ENCODE peak calls at places on chromosome 7, in ten cellular contexts. P is astrocyte of the spinal cord, A is GM13976, W is heart left ventricle, X is H9, I is cardiac muscle cell, M is natural killer cell, Q is lower leg skin, O is neural progenitor cell, S is nephron progenitor cell. K is an unnamed sample.

GRCh38 chr7:94509264-94509878 is at the start of gene CASD1:
- DNase-seq in P (peak), A (peak), W (peak), X (peak), I (no peak), M (no peak), Q (peak), O (no peak), S (no peak), K (peak)

GRCh38 chr7:100890640-100891521 is 1.4 kb upstream of the UFSP1 start:
- DNase-seq in P (no peak), A (no peak), W (no peak), X (peak), I (peak), M (no peak), Q (peak), O (peak), S (peak), K (peak)

GRCh38 chr7:15560968-15561367 is 847 bp downstream of the AGMO start:
- DNase-seq in P (no peak), A (no peak), W (no peak), X (no peak), I (no peak), M (no peak), Q (no peak), O (no peak), S (no peak), K (no peak)

GRCh38 chr7:54662701-54663100 is 96.3 kb downstream of the SEC61G start:
- DNase-seq in P (no peak), A (no peak), W (no peak), X (no peak), I (no peak), M (no peak), Q (no peak), O (no peak), S (no peak), K (no peak)

GRCh38 chr7:156158213-156158612 is 345.9 kb upstream of the SHH start:
- DNase-seq in P (no peak), A (no peak), W (no peak), X (no peak), I (no peak), M (no peak), Q (peak), O (no peak), S (no peak), K (no peak)

GRCh38 chr7:155467846-155468821 is 10.2 kb downstream of the EN2 start:
- DNase-seq in P (no peak), A (no peak), W (no peak), X (peak), I (no peak), M (no peak), Q (peak), O (peak), S (peak), K (peak)

GRCh38 chr7:148944935-148945934 is 61.1 kb upstream of the EZH2 start:
- DNase-seq in P (peak), A (no peak), W (no peak), X (no peak), I (peak), M (no peak), Q (no peak), O (no peak), S (no peak), K (no peak)

GRCh38 chr7:46558482-46559193 is 637.6 kb upstream of the IGFBP3 start:
- DNase-seq in P (no peak), A (no peak), W (no peak), X (no peak), I (peak), M (no peak), Q (peak), O (no peak), S (no peak), K (no peak)

GRCh38 chr7:8700076-8700624 is 266.7 kb downstream of the NXPH1 start:
- DNase-seq in P (no peak), A (no peak), W (no peak), X (no peak), I (no peak), M (no peak), Q (no peak), O (no peak), S (no peak), K (no peak)

GRCh38 chr7:155449880-155450557 is 7.9 kb upstream of the EN2 start:
- DNase-seq in P (no peak), A (no peak), W (no peak), X (no peak), I (no peak), M (no peak), Q (no peak), O (no peak), S (no peak), K (no peak)

GRCh38 chr7:152597514-152597913 is 78.4 kb downstream of the XRCC2 start:
- DNase-seq in P (no peak), A (no peak), W (no peak), X (no peak), I (no peak), M (no peak), Q (peak), O (no peak), S (no peak), K (no peak)

GRCh38 chr7:106772655-106773108 is 92.4 kb upstream of the PIK3CG start:
- DNase-seq in P (peak), A (no peak), W (no peak), X (no peak), I (peak), M (no peak), Q (no peak), O (no peak), S (no peak), K (no peak)

GRCh38 chr7:94344826-94345225 is 49.9 kb upstream of the COL1A2 start:
- DNase-seq in P (peak), A (no peak), W (no peak), X (no peak), I (peak), M (no peak), Q (no peak), O (no peak), S (no peak), K (no peak)

GRCh38 chr7:83925860-83926259 is 268.7 kb downstream of the SEMA3A start:
- DNase-seq in P (no peak), A (no peak), W (no peak), X (no peak), I (no peak), M (no peak), Q (no peak), O (no peak), S (no peak), K (no peak)

GRCh38 chr7:35731349-35731748 is 36.4 kb upstream of the HERPUD2 start:
- DNase-seq in P (no peak), A (no peak), W (no peak), X (no peak), I (no peak), M (no peak), Q (no peak), O (no peak), S (no peak), K (no peak)

GRCh38 chr7:83301416-83301815 is 138.7 kb upstream of the PCLO start:
- DNase-seq in P (peak), A (no peak), W (no peak), X (no peak), I (peak), M (no peak), Q (no peak), O (no peak), S (no peak), K (no peak)

DNA sequence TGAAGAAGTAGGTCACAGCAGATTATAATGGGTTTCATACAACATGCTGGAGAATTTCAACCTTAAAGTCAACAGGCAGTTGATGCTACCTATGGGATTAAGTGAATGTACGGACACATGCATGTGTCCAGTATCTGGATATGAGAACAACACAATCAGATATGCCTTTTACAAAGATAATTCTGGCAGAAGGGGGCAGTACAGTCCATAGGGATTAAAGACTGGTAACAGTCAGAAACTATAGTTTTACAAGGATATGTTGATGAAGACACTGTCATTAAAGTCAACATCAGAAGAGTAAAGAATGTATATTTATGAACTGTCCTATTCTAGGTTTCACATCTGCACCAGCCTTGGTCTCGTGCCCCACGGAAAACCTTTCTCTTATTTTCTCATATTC is 41.5 kb downstream of the ANKMY2 start:
- DNase-seq in P (no peak), A (no peak), W (no peak), X (no peak), I (peak), M (no peak), Q (no peak), O (no peak), S (no peak), K (no peak)
- TF ChIP-seq CTCF in P (no peak), A (no peak), W (peak), X (no peak), I (no peak), M (no peak), Q (no peak), O (no peak), S (no peak), K (no peak)

GRCh38 chr7:140007051-140007690 is 55.6 kb downstream of the PARP12 start:
- DNase-seq in P (no peak), A (no peak), W (no peak), X (no peak), I (no peak), M (no peak), Q (no peak), O (no peak), S (no peak), K (no peak)

GRCh38 chr7:140006600-140006999 is 56.2 kb downstream of the PARP12 start:
- DNase-seq in P (no peak), A (no peak), W (no peak), X (no peak), I (no peak), M (no peak), Q (no peak), O (no peak), S (no peak), K (no peak)

GRCh38 chr7:140005341-140005740 is 57.4 kb downstream of the PARP12 start:
- DNase-seq in P (no peak), A (no peak), W (no peak), X (no peak), I (no peak), M (no peak), Q (no peak), O (no peak), S (no peak), K (no peak)

GRCh38 chr7:140004672-140005071 is 58.1 kb downstream of the PARP12 start:
- DNase-seq in P (no peak), A (no peak), W (no peak), X (no peak), I (no peak), M (no peak), Q (no peak), O (no peak), S (no peak), K (no peak)

GRCh38 chr7:140005754-140006503 is 56.8 kb downstream of the PARP12 start:
- DNase-seq in P (no peak), A (no peak), W (no peak), X (peak), I (peak), M (no peak), Q (no peak), O (peak), S (peak), K (peak)
- TF ChIP-seq CTCF in P (peak), A (peak), W (peak), X (peak), I (peak), M (no peak), Q (no peak), O (peak), S (no peak), K (peak)

DNA sequence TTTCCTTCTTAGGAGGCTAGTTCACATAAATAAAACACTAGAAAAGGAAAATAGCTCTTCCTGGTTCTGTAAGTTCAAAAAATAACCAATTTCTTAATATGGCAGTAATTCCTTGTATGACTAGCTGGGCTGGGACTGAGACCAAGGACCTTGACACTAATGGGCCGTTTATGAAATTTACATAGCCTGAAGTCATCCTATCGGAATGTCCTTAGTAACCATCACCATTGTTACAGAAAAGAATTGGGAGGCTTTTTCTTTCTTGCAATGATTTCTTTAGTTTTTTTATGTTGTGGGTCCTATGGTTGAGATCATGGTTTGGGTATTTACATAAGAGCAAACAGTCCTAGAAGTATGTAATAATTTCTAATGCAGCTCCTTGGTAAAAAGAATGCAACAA is 87.1 kb upstream of the HDAC9 start:
- DNase-seq in P (peak), A (no peak), W (no peak), X (no peak), I (peak), M (no peak), Q (no peak), O (no peak), S (no peak), K (no peak)
- TF ChIP-seq CTCF in P (no peak), A (no peak), W (no peak), X (no peak), I (no peak), M (no peak), Q (no peak), O (no peak), S (no peak), K (no peak)

DNA sequence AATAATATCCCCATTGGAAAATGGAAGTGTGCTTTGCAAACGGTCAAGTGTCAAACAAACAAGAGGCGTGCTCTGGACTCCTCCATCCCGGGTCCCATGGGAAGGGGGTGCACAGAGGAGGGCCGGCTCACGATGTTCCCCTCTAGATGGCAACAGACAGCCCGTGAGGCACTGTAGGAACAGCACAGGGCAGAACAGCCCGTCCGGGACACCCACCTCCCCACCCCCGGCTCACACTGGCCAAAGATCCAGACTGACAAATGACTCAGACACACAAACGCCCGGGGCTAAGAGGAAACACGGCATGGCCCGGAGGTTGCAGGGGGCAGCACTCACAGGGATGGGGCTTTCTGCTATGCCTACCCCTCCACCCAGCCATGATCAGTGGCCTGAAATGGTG is 4.9 kb upstream of the ELN start:
- DNase-seq in P (peak), A (no peak), W (no peak), X (peak), I (peak), M (no peak), Q (peak), O (no peak), S (no peak), K (no peak)
- TF ChIP-seq CTCF in P (peak), A (no peak), W (no peak), X (no peak), I (no peak), M (no peak), Q (no peak), O (no peak), S (no peak), K (no peak)

GRCh38 chr7:137966636-137967142 is 35.2 kb downstream of the CREB3L2 start:
- DNase-seq in P (no peak), A (no peak), W (no peak), X (no peak), I (no peak), M (no peak), Q (no peak), O (no peak), S (no peak), K (no peak)
- TF ChIP-seq CTCF in P (no peak), A (no peak), W (no peak), X (no peak), I (no peak), M (no peak), Q (no peak), O (no peak), S (no peak), K (no peak)

GRCh38 chr7:142908921-142909870 is 23.7 kb upstream of the TRPV6 start:
- DNase-seq in P (no peak), A (peak), W (no peak), X (peak), I (peak), M (no peak), Q (peak), O (peak), S (no peak), K (peak)
- TF ChIP-seq CTCF in P (no peak), A (no peak), W (no peak), X (peak), I (peak), M (no peak), Q (no peak), O (peak), S (peak), K (peak)

DNA sequence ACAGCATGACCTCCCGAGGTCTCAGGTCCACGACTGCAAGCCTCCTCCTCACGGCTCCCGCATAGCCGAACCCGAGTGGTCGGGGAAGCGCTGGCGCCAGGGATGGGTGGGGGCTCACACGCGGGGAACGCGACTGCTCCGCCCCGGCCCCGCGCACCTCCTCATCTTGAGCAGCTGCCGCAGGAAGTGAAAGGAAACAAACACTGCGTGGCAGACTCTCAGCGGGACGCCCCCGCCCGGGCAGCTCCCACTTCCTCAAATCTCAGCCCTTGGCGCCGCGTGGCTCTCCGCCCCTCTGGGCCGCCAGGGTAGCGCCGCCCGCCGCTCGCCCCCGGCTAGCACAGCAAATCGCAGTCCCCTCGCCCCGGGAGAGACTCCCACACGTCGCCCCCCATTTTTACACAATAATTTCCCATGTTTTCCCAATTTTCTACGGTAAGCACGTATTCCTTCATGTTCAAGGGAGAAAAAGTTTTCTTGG is at the start of gene TMEM243:
- DNase-seq in P (peak), A (peak), W (peak), X (peak), I (peak), M (peak), Q (peak), O (peak), S (peak), K (peak)
- TF ChIP-seq CTCF in P (no peak), A (peak), W (no peak), X (no peak), I (peak), M (peak), Q (no peak), O (peak), S (no peak), K (peak)

DNA sequence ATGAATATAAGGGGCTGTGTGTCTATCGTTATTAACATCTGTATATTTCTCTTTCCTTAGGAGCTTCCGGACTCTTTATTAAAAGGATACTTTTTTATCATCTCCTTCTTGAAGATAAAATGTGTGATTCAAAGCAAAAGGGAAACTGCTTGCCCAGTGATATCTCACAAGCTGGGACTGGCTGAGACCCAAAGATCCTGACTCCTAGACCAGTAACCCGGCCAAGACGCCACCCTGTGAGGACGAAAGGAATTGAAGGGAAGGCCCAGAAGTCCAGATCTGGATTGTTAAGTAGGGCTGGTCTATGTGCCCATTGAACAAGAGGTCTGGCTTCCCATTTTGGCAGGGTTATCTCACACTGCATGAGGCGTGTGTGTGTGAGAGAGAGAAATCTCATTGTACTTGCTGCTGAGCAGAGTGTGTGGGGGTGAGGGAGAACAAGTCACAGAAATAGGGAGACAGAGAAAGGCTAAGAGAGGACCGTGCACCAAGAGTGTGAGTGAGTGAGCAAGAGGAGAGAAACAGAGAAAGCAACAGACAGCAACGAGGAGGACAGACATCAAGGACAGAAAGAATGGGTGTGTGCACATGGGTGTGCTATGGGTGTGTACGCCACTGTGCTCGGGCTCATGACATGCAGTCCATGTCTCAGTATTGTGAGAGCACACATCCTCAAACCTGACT is 75.4 kb downstream of the PLXNA4 start:
- DNase-seq in P (peak), A (no peak), W (peak), X (peak), I (peak), M (no peak), Q (no peak), O (peak), S (no peak), K (no peak)
- TF ChIP-seq CTCF in P (peak), A (no peak), W (peak), X (peak), I (peak), M (no peak), Q (no peak), O (peak), S (no peak), K (no peak)

DNA sequence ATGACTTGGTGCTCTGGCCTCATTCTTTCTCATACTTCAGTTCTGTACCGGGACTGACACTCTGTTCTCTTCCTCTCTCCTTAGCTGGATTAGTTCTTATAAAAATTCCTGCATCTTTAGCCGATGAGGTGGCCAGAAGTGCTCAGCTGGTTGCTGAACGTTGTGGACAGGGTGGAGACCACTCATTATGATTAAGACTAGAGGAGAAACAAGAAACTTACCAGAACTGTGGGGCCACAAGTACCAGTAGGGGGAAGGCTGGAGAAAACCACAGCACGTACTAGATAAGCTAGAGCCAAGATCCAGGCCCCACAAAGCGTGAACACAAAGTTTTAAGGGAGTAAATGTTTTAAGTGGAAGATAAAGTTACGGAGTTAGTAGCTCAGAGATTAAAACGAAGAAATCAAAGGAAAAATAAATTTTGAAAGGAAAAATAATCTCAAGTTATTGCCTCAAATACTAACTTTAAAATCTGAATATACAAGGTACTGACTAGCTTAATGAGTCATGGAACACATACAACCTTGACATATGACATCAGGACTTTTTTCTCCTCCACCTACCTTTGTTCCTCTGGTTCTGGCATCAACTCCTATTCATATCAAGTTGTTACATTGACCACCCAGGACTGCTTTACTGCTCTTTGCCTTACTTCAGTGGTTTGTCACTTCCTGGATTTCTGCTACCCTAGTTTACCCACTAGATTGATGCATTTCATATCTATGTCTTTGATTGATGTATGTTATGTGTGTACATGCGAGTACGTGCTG is 469.0 kb downstream of the TFEC start:
- DNase-seq in P (peak), A (no peak), W (no peak), X (no peak), I (peak), M (no peak), Q (no peak), O (no peak), S (no peak), K (no peak)
- TF ChIP-seq CTCF in P (peak), A (no peak), W (no peak), X (no peak), I (peak), M (no peak), Q (no peak), O (no peak), S (no peak), K (no peak)

K was measured in GM20000.